ENCODE peak calls at places on chromosomes 6 and 20, in ten cellular contexts. L is HCT116; F is A172; C is endodermal cell; E is ovary; H is activated naive CD8-positive, alpha-beta T cell treated with anti-CD3 and anti-CD28 coated beads, Interleukin-2, amount 50 U/mL, for 24 hours; B is GM19239; D is HuH-7.5; S is heart right ventricle; Q is progenitor cell of endocrine pancreas. N is an unnamed sample.
A peak's percentile ranks its signal among the peaks of the same experiment; 100 is the strongest.

GRCh38 chr20:63101781-63102719 is 95.3 kb upstream of the BHLHE23 start:
- DNase-seq in Q (no peak), D (no peak), L (no peak), H (peak; percentile 65), S (no peak), F (no peak), B (peak; percentile 87), C (peak; percentile 66), E (no peak), N (no peak)

GRCh38 chr6:4607026-4607704 is 169.0 kb upstream of the CDYL start:
- DNase-seq in D (no peak), H (no peak), B (no peak), L (peak; percentile 53), E (peak; percentile 22), C (peak; percentile 43), Q (no peak), F (peak; percentile 87), S (no peak), N (no peak)

GRCh38 chr6:110664933-110665332 is 150.3 kb downstream of the CDK19 start:
- DNase-seq in H (no peak), L (no peak), C (no peak), S (no peak), B (no peak), F (no peak), D (no peak), Q (no peak), E (no peak), N (no peak)

GRCh38 chr20:1862665-1863059 is 32.5 kb upstream of the SIRPA start:
- DNase-seq in E (no peak), L (no peak), D (no peak), F (no peak), H (no peak), S (no peak), C (no peak), B (no peak), Q (no peak), N (no peak)

GRCh38 chr20:36833275-36834020 is 42.5 kb upstream of the TLDC2 start:
- DNase-seq in F (no peak), Q (no peak), L (no peak), C (no peak), E (peak; percentile 66), D (no peak), S (no peak), H (no peak), B (no peak), N (no peak)

GRCh38 chr6:140897804-140898573 is 1234.7 kb upstream of the GJE1 start:
- DNase-seq in H (no peak), E (no peak), B (no peak), F (peak; percentile 66), D (no peak), S (peak; percentile 14), Q (no peak), C (no peak), L (peak; percentile 67), N (no peak)

GRCh38 chr20:10370091-10370887 is 63.7 kb downstream of the MKKS start:
- DNase-seq in C (no peak), H (no peak), Q (no peak), B (no peak), L (no peak), E (no peak), D (peak; percentile 24), S (no peak), F (no peak), N (no peak)

GRCh38 chr6:169472786-169473416 is 219.3 kb upstream of the THBS2 start:
- DNase-seq in Q (no peak), B (no peak), F (no peak), H (no peak), D (no peak), L (no peak), C (no peak), E (no peak), S (no peak), N (no peak)

GRCh38 chr6:140183881-140184280 is 809.4 kb upstream of the CITED2 start:
- DNase-seq in C (no peak), D (no peak), L (no peak), Q (no peak), B (no peak), H (no peak), E (no peak), S (no peak), F (no peak), N (no peak)

GRCh38 chr20:63114693-63115069 is 101.2 kb downstream of the YTHDF1 start:
- DNase-seq in E (no peak), B (no peak), F (peak; percentile 37), Q (no peak), D (no peak), L (no peak), H (no peak), S (no peak), C (no peak), N (no peak)

GRCh38 chr6:15317934-15318902 is 72.3 kb downstream of the JARID2 start:
- DNase-seq in F (no peak), C (peak; percentile 61), E (no peak), D (no peak), B (no peak), L (no peak), H (no peak), Q (no peak), S (no peak), N (no peak)

GRCh38 chr6:128725271-128726233 is 157.4 kb upstream of the LAMA2 start:
- DNase-seq in D (no peak), L (peak; percentile 41), Q (peak; percentile 11), C (peak; percentile 59), B (peak; percentile 4), E (peak; percentile 23), F (peak; percentile 48), H (peak; percentile 26), S (peak; percentile 28), N (peak; percentile 22)

GRCh38 chr20:50393242-50393641 is 116.9 kb upstream of the PTPN1 start:
- DNase-seq in L (no peak), Q (no peak), S (no peak), H (no peak), B (no peak), C (no peak), E (no peak), D (no peak), F (no peak), N (no peak)

GRCh38 chr6:77633993-77634392 is 18.8 kb upstream of the MEI4 start:
- DNase-seq in B (no peak), S (no peak), F (peak; percentile 1), E (no peak), D (no peak), L (no peak), C (no peak), Q (no peak), H (no peak), N (no peak)

GRCh38 chr6:27795697-27796494 is 116.3 kb downstream of the OR2B2 start:
- DNase-seq in C (peak; percentile 80), B (no peak), F (peak; percentile 92), D (no peak), Q (peak; percentile 56), S (peak; percentile 73), E (no peak), L (peak; percentile 90), H (peak; percentile 52), N (peak; percentile 88)

GRCh38 chr6:24893342-24893850 is 42.4 kb downstream of the RIPOR2 start:
- DNase-seq in H (no peak), S (no peak), E (no peak), F (no peak), L (no peak), D (no peak), C (no peak), B (no peak), Q (no peak), N (no peak)

GRCh38 chr20:61885759-61886715 is 179.6 kb downstream of the TAF4 start:
- DNase-seq in B (no peak), E (no peak), H (no peak), D (no peak), F (no peak), Q (no peak), L (no peak), C (no peak), S (no peak), N (no peak)

GRCh38 chr20:370151-370600 is 10.4 kb upstream of the TRIB3 start:
- DNase-seq in D (no peak), S (no peak), L (no peak), Q (no peak), B (no peak), C (no peak), H (no peak), E (no peak), F (no peak), N (no peak)

N was measured in lower leg skin.